ENCODE peak calls at places on chromosome 9, in ten cellular contexts. Z, P, D, S, W, F, A, O, U and X are unnamed samples.

GRCh38 chr9:68804911-68805889 is 100.2 kb downstream of the PIP5K1B start:
- DNase-seq in Z (no peak), P (peak; percentile 42), D (no peak), S (no peak), W (no peak), F (peak; percentile 65), A (no peak), O (no peak), U (no peak), X (no peak)

GRCh38 chr9:137615387-137615871 is 3.4 kb upstream of the EHMT1 start:
- DNase-seq in Z (no peak), P (no peak), D (no peak), S (no peak), W (no peak), F (no peak), A (no peak), O (no peak), U (no peak), X (no peak)

GRCh38 chr9:80797841-80798688 is 891.3 kb downstream of the TLE1 start:
- DNase-seq in Z (no peak), P (no peak), D (no peak), S (no peak), W (peak; percentile 63), F (no peak), A (peak; percentile 43), O (peak; percentile 84), U (peak; percentile 84), X (no peak)

GRCh38 chr9:112162644-112163413 is 12.3 kb downstream of the SUSD1 start:
- DNase-seq in Z (no peak), P (no peak), D (no peak), S (no peak), W (no peak), F (no peak), A (no peak), O (no peak), U (no peak), X (no peak)

GRCh38 chr9:137385061-137385655 is 37.8 kb downstream of the EXD3 start:
- DNase-seq in Z (no peak), P (no peak), D (no peak), S (peak; percentile 42), W (no peak), F (no peak), A (no peak), O (no peak), U (no peak), X (no peak)

GRCh38 chr9:126113756-126114408 is 212.7 kb upstream of the MVB12B start:
- DNase-seq in Z (no peak), P (no peak), D (no peak), S (peak; percentile 48), W (no peak), F (no peak), A (peak; percentile 29), O (no peak), U (no peak), X (peak; percentile 48)

GRCh38 chr9:135135171-135135926 is 47.9 kb downstream of the OLFM1 start:
- DNase-seq in Z (no peak), P (no peak), D (no peak), S (no peak), W (no peak), F (no peak), A (no peak), O (no peak), U (no peak), X (no peak)

GRCh38 chr9:137116728-137117127 is 2.2 kb upstream of the DPP7 start:
- DNase-seq in Z (no peak), P (peak; percentile 64), D (no peak), S (no peak), W (no peak), F (no peak), A (no peak), O (no peak), U (no peak), X (no peak)

GRCh38 chr9:94804917-94805544 is 78.5 kb downstream of the AOPEP start:
- DNase-seq in Z (no peak), P (no peak), D (no peak), S (no peak), W (no peak), F (no peak), A (no peak), O (no peak), U (no peak), X (no peak)

GRCh38 chr9:36317766-36318165 is 59.5 kb upstream of the GNE start:
- DNase-seq in Z (no peak), P (no peak), D (no peak), S (peak; percentile 80), W (no peak), F (peak; percentile 42), A (no peak), O (no peak), U (no peak), X (no peak)

GRCh38 chr9:134967547-134967930 is 49.8 kb upstream of the FCN1 start:
- DNase-seq in Z (no peak), P (no peak), D (no peak), S (peak; percentile 30), W (peak; percentile 17), F (no peak), A (no peak), O (no peak), U (no peak), X (peak; percentile 62)

GRCh38 chr9:135708164-135708563 is 6.2 kb downstream of the KCNT1 start:
- DNase-seq in Z (no peak), P (no peak), D (no peak), S (no peak), W (no peak), F (no peak), A (no peak), O (no peak), U (no peak), X (no peak)

GRCh38 chr9:71891557-71892189 is 19.3 kb downstream of the ABHD17B start:
- DNase-seq in Z (no peak), P (no peak), D (no peak), S (no peak), W (no peak), F (no peak), A (no peak), O (no peak), U (no peak), X (no peak)

GRCh38 chr9:9246726-9247125 is 1366.1 kb downstream of the PTPRD start:
- DNase-seq in Z (no peak), P (no peak), D (no peak), S (no peak), W (no peak), F (no peak), A (no peak), O (no peak), U (no peak), X (no peak)

GRCh38 chr9:131668439-131669233 is 71.2 kb downstream of the RAPGEF1 start:
- DNase-seq in Z (peak; percentile 57), P (no peak), D (no peak), S (peak; percentile 64), W (peak; percentile 38), F (no peak), A (no peak), O (no peak), U (no peak), X (no peak)

GRCh38 chr9:90999425-91000397 is 198.1 kb downstream of the SYK start:
- DNase-seq in Z (no peak), P (no peak), D (no peak), S (no peak), W (peak; percentile 47), F (no peak), A (no peak), O (no peak), U (no peak), X (no peak)

GRCh38 chr9:6910032-6910431 is 152.3 kb downstream of the KDM4C start:
- DNase-seq in Z (no peak), P (no peak), D (no peak), S (no peak), W (no peak), F (no peak), A (no peak), O (no peak), U (no peak), X (no peak)
- TF ChIP-seq CTCF in Z (peak; percentile 51), P (peak; percentile 59), D (peak; percentile 52), S (no peak), W (peak; percentile 48), F (peak; percentile 4), A (no peak), O (peak; percentile 57), U (peak; percentile 52), X (peak; percentile 68)

DNA sequence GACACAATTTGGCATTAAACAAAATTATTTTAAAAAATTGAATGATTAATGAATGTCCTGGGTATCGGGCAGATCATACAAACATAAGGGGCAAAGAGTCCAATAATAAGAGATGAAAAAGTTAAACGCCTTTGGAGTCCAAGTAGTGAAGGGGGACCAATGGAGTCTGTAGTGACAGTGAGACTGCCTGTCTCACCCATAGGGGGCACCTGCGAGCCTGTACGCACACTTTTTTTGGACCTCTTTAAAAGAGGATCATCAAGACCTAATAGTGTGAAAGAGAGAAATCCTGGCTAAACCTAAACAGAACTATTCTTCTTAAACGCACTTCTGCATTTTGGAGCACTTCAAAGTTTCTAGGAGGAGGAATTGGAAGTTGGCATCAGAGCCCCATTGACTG is 636.0 kb upstream of the KLF4 start:
- DNase-seq in Z (no peak), P (no peak), D (no peak), S (no peak), W (no peak), F (no peak), A (no peak), O (no peak), U (no peak), X (no peak)
- TF ChIP-seq CTCF in Z (peak; percentile 61), P (peak; percentile 45), D (peak; percentile 68), S (no peak), W (peak; percentile 23), F (no peak), A (no peak), O (no peak), U (peak; percentile 46), X (peak; percentile 59)

GRCh38 chr9:85940832-85941616 is at the start of gene NAA35:
- DNase-seq in Z (peak; percentile 98), P (peak; percentile 99), D (peak; percentile 97), S (peak; percentile 99), W (peak; percentile 96), F (peak; percentile 99), A (peak; percentile 99), O (peak; percentile 91), U (peak; percentile 88), X (peak; percentile 99)
- TF ChIP-seq CTCF in Z (no peak), P (no peak), D (no peak), S (no peak), W (no peak), F (no peak), A (no peak), O (no peak), U (no peak), X (no peak)

GRCh38 chr9:77486463-77486862 is 161.7 kb downstream of the GNA14 start:
- DNase-seq in Z (no peak), P (no peak), D (no peak), S (no peak), W (no peak), F (no peak), A (no peak), O (no peak), U (no peak), X (no peak)

GRCh38 chr9:77486968-77487367 is 161.2 kb downstream of the GNA14 start:
- DNase-seq in Z (no peak), P (no peak), D (no peak), S (no peak), W (no peak), F (no peak), A (no peak), O (no peak), U (no peak), X (no peak)

GRCh38 chr9:77488439-77489126 is 159.5 kb downstream of the GNA14 start:
- DNase-seq in Z (no peak), P (peak; percentile 18), D (peak; percentile 7), S (no peak), W (no peak), F (no peak), A (no peak), O (no peak), U (no peak), X (no peak)
- TF ChIP-seq CTCF in Z (peak; percentile 71), P (peak; percentile 66), D (peak; percentile 64), S (no peak), W (peak; percentile 61), F (no peak), A (peak; percentile 48), O (peak; percentile 60), U (peak; percentile 66), X (peak; percentile 68)